ENCODE peak calls at places on chromosome 20, in six cellular contexts. One of them, this sample, is unnamed.

GRCh38 chr20:21615617-21616080 is 89.8 kb upstream of the PAX1 start:
- DNase-seq in hippocampal formation: peak
- DNase-seq in HFF-Myc: no peak
- DNase-seq in K562: peak
- DNase-seq in T-helper 1 cell: peak
- DNase-seq in H7: peak
- DNase-seq in this sample: no peak

GRCh38 chr20:13101701-13102100 is 92.9 kb downstream of the SPTLC3 start:
- DNase-seq in K562: no peak
- DNase-seq in H7: no peak
- DNase-seq in T-helper 1 cell: no peak
- DNase-seq in HFF-Myc: no peak
- DNase-seq in hippocampal formation: no peak
- DNase-seq in this sample: no peak

GRCh38 chr20:57326667-57327455 is 2.7 kb upstream of the SPO11 start:
- DNase-seq in T-helper 1 cell: no peak
- DNase-seq in hippocampal formation: no peak
- DNase-seq in H7: peak
- DNase-seq in HFF-Myc: no peak
- DNase-seq in K562: no peak
- DNase-seq in this sample: no peak

GRCh38 chr20:33273117-33273851 is 9.7 kb upstream of the BPIFB1 start:
- DNase-seq in hippocampal formation: no peak
- DNase-seq in H7: no peak
- DNase-seq in HFF-Myc: no peak
- DNase-seq in K562: no peak
- DNase-seq in T-helper 1 cell: no peak
- DNase-seq in this sample: no peak

GRCh38 chr20:50594591-50595432 is 84.6 kb downstream of the PTPN1 start:
- DNase-seq in HFF-Myc: no peak
- DNase-seq in hippocampal formation: no peak
- DNase-seq in T-helper 1 cell: no peak
- DNase-seq in K562: no peak
- DNase-seq in H7: peak
- DNase-seq in this sample: no peak

GRCh38 chr20:33272155-33272873 is 10.7 kb upstream of the BPIFB1 start:
- DNase-seq in T-helper 1 cell: no peak
- DNase-seq in hippocampal formation: no peak
- DNase-seq in K562: no peak
- DNase-seq in H7: no peak
- DNase-seq in HFF-Myc: no peak
- DNase-seq in this sample: no peak

GRCh38 chr20:62387219-62387913 is 463 bp downstream of the RPS21 start:
- DNase-seq in hippocampal formation: no peak
- DNase-seq in HFF-Myc: no peak
- DNase-seq in H7: no peak
- DNase-seq in K562: no peak
- DNase-seq in T-helper 1 cell: no peak
- DNase-seq in this sample: no peak

GRCh38 chr20:3937618-3938017 is 48.4 kb downstream of the PANK2 start:
- DNase-seq in H7: no peak
- DNase-seq in T-helper 1 cell: no peak
- DNase-seq in HFF-Myc: no peak
- DNase-seq in K562: no peak
- DNase-seq in hippocampal formation: no peak
- DNase-seq in this sample: no peak

GRCh38 chr20:11958852-11959251 is 41.2 kb downstream of the BTBD3 start:
- DNase-seq in H7: peak
- DNase-seq in hippocampal formation: no peak
- DNase-seq in HFF-Myc: no peak
- DNase-seq in T-helper 1 cell: no peak
- DNase-seq in K562: no peak
- DNase-seq in this sample: no peak

GRCh38 chr20:49583669-49584417 is 15.9 kb upstream of the PTGIS start:
- DNase-seq in K562: peak
- DNase-seq in T-helper 1 cell: no peak
- DNase-seq in hippocampal formation: no peak
- DNase-seq in HFF-Myc: peak
- DNase-seq in H7: no peak
- DNase-seq in this sample: peak

GRCh38 chr20:34709836-34710567 is 5.9 kb downstream of the TP53INP2 start:
- DNase-seq in K562: no peak
- DNase-seq in HFF-Myc: no peak
- DNase-seq in H7: peak
- DNase-seq in hippocampal formation: peak
- DNase-seq in T-helper 1 cell: peak
- DNase-seq in this sample: peak

GRCh38 chr20:58976095-58976730 is 4.8 kb upstream of the NELFCD start:
- DNase-seq in T-helper 1 cell: no peak
- DNase-seq in hippocampal formation: no peak
- DNase-seq in HFF-Myc: no peak
- DNase-seq in K562: no peak
- DNase-seq in H7: no peak
- DNase-seq in this sample: no peak

GRCh38 chr20:38882600-38882999 is 43.6 kb upstream of the FAM83D start:
- DNase-seq in H7: no peak
- DNase-seq in HFF-Myc: no peak
- DNase-seq in hippocampal formation: no peak
- DNase-seq in K562: no peak
- DNase-seq in T-helper 1 cell: no peak
- DNase-seq in this sample: no peak

GRCh38 chr20:13028001-13028400 is 19.2 kb downstream of the SPTLC3 start:
- DNase-seq in HFF-Myc: no peak
- DNase-seq in hippocampal formation: no peak
- DNase-seq in T-helper 1 cell: no peak
- DNase-seq in H7: no peak
- DNase-seq in K562: no peak
- DNase-seq in this sample: no peak

GRCh38 chr20:3995067-3995748 is 20.1 kb downstream of the RNF24 start:
- DNase-seq in hippocampal formation: no peak
- DNase-seq in K562: no peak
- DNase-seq in H7: peak
- DNase-seq in T-helper 1 cell: no peak
- DNase-seq in HFF-Myc: no peak
- DNase-seq in this sample: no peak

GRCh38 chr20:4853787-4854295 is 132.1 kb downstream of the PRND start:
- DNase-seq in T-helper 1 cell: no peak
- DNase-seq in K562: no peak
- DNase-seq in HFF-Myc: no peak
- DNase-seq in H7: no peak
- DNase-seq in hippocampal formation: no peak
- DNase-seq in this sample: no peak